ENCODE peak calls at places on chromosomes 7 and 10, in seven cellular contexts. Z is DMS153; S is activated CD8-positive, alpha-beta memory T cell treated with anti-CD3 and anti-CD28 coated beads for 48 hours; X is astrocyte of the spinal cord; K is SK-N-SH; W is head of caudate nucleus; E is T-helper 17 cell. I is an unnamed sample.

GRCh38 chr10:29517352-29517923 is 117.3 kb downstream of the SVIL start:
- DNase-seq in Z (no peak), S (no peak), X (peak), K (peak), W (no peak), E (no peak), I (no peak)

GRCh38 chr7:142908921-142909870 is 23.7 kb upstream of the TRPV6 start:
- DNase-seq in Z (no peak), S (no peak), X (no peak), K (peak), W (peak), E (no peak), I (no peak)

GRCh38 chr10:63711866-63712716 is 190.9 kb downstream of the REEP3 start:
- DNase-seq in Z (peak), S (no peak), X (peak), K (peak), W (peak), E (no peak), I (no peak)

GRCh38 chr7:102302025-102302424 is 15.4 kb downstream of the SH2B2 start:
- DNase-seq in Z (no peak), S (no peak), X (no peak), K (no peak), W (no peak), E (no peak), I (no peak)

GRCh38 chr7:140867467-140868314 is 57.0 kb downstream of the BRAF start:
- DNase-seq in Z (no peak), S (no peak), X (no peak), K (no peak), W (no peak), E (no peak), I (no peak)

GRCh38 chr10:10515479-10516204 is 502.0 kb upstream of the CELF2 start:
- DNase-seq in Z (no peak), S (no peak), X (no peak), K (no peak), W (no peak), E (no peak), I (no peak)

GRCh38 chr7:105638942-105639495 is 57.7 kb upstream of the EFCAB10 start:
- DNase-seq in Z (peak), S (no peak), X (peak), K (no peak), W (no peak), E (no peak), I (no peak)

GRCh38 chr7:104982773-104983619 is 31.0 kb upstream of the KMT2E start:
- DNase-seq in Z (no peak), S (no peak), X (no peak), K (no peak), W (no peak), E (no peak), I (no peak)

GRCh38 chr7:157916946-157917670 is 580.3 kb downstream of the DNAJB6 start:
- DNase-seq in Z (no peak), S (no peak), X (no peak), K (no peak), W (no peak), E (no peak), I (no peak)

GRCh38 chr7:64180989-64181388 is 26.0 kb upstream of the ZNF735 start:
- DNase-seq in Z (no peak), S (no peak), X (no peak), K (peak), W (no peak), E (no peak), I (no peak)

GRCh38 chr10:7234109-7234508 is 176.7 kb downstream of the SFMBT2 start:
- DNase-seq in Z (no peak), S (no peak), X (no peak), K (no peak), W (no peak), E (no peak), I (no peak)

GRCh38 chr10:44316187-44316921 is 68.5 kb downstream of the CXCL12 start:
- DNase-seq in Z (no peak), S (no peak), X (no peak), K (peak), W (no peak), E (no peak), I (no peak)

GRCh38 chr7:117069379-117069778 is 116.1 kb downstream of the ST7 start:
- DNase-seq in Z (no peak), S (no peak), X (no peak), K (no peak), W (no peak), E (no peak), I (no peak)

GRCh38 chr7:41010418-41010817 is 692.5 kb downstream of the INHBA start:
- DNase-seq in Z (no peak), S (no peak), X (no peak), K (no peak), W (no peak), E (no peak), I (no peak)

GRCh38 chr7:44625899-44626511 is 19.6 kb downstream of the OGDH start:
- DNase-seq in Z (no peak), S (no peak), X (no peak), K (no peak), W (no peak), E (no peak), I (no peak)

GRCh38 chr10:131452926-131453771 is 141.6 kb upstream of the TCERG1L start:
- DNase-seq in Z (peak), S (no peak), X (no peak), K (no peak), W (peak), E (no peak), I (peak)

GRCh38 chr10:112963835-112964234 is 13.8 kb downstream of the TCF7L2 start:
- DNase-seq in Z (no peak), S (no peak), X (no peak), K (no peak), W (no peak), E (no peak), I (no peak)

GRCh38 chr10:5596611-5597341 is 69.6 kb downstream of the ASB13 start:
- DNase-seq in Z (no peak), S (no peak), X (no peak), K (no peak), W (no peak), E (no peak), I (no peak)

GRCh38 chr7:140512317-140513000 is 33.2 kb upstream of the MKRN1 start:
- DNase-seq in Z (peak), S (no peak), X (no peak), K (peak), W (no peak), E (no peak), I (peak)

GRCh38 chr7:70620333-70621055 is 511.4 kb upstream of the GALNT17 start:
- DNase-seq in Z (no peak), S (no peak), X (no peak), K (no peak), W (peak), E (no peak), I (no peak)